ENCODE peak calls at places on chromosomes 2 and 18, in six cellular contexts. Z is body of pancreas, U is adrenal gland, P is spleen, W is stomach, Y is suprapubic skin. V is an unnamed sample.
A peak's percentile ranks its signal among the peaks of the same experiment; 100 is the strongest.

GRCh38 chr2:45008296-45009129 is 739 bp downstream of the SIX2 start:
- DNase-seq in Z (peak; percentile 60), U (peak; percentile 59), P (no peak), W (peak; percentile 36), Y (no peak), V (no peak)

GRCh38 chr2:69741281-69742169 is at the start of gene ANXA4:
- DNase-seq in Z (peak; percentile 91), U (peak; percentile 81), P (peak; percentile 91), W (peak; percentile 90), Y (peak; percentile 93), V (peak; percentile 71)

GRCh38 chr18:68991281-68991680 is 193.4 kb downstream of the CCDC102B start:
- DNase-seq in Z (no peak), U (no peak), P (no peak), W (no peak), Y (no peak), V (no peak)

GRCh38 chr2:4964579-4964978 is 727.6 kb upstream of the SOX11 start:
- DNase-seq in Z (no peak), U (no peak), P (no peak), W (no peak), Y (no peak), V (no peak)

GRCh38 chr2:239444626-239445625 is 44.1 kb upstream of the HDAC4 start:
- DNase-seq in Z (peak; percentile 55), U (no peak), P (no peak), W (no peak), Y (no peak), V (peak; percentile 88)

GRCh38 chr2:171132086-171132485 is 28.6 kb downstream of the TLK1 start:
- DNase-seq in Z (no peak), U (no peak), P (no peak), W (no peak), Y (no peak), V (no peak)

GRCh38 chr2:3399403-3399802 is 19.9 kb downstream of the TRAPPC12 start:
- DNase-seq in Z (no peak), U (no peak), P (no peak), W (no peak), Y (no peak), V (no peak)

GRCh38 chr2:136134126-136134525 is 16.2 kb upstream of the CXCR4 start:
- DNase-seq in Z (no peak), U (no peak), P (no peak), W (no peak), Y (no peak), V (no peak)

GRCh38 chr2:32865399-32866068 is 81.2 kb upstream of the LTBP1 start:
- DNase-seq in Z (no peak), U (no peak), P (no peak), W (no peak), Y (no peak), V (no peak)

GRCh38 chr18:13223341-13224148 is 5.0 kb downstream of the LDLRAD4 start:
- DNase-seq in Z (peak; percentile 30), U (peak; percentile 67), P (no peak), W (peak; percentile 67), Y (no peak), V (peak; percentile 70)

GRCh38 chr2:27915191-27915590 is 24.7 kb downstream of the BABAM2 start:
- DNase-seq in Z (no peak), U (no peak), P (no peak), W (no peak), Y (no peak), V (no peak)

GRCh38 chr18:55763805-55764204 is 175.8 kb upstream of the TCF4 start:
- DNase-seq in Z (no peak), U (no peak), P (no peak), W (no peak), Y (no peak), V (no peak)

DNA sequence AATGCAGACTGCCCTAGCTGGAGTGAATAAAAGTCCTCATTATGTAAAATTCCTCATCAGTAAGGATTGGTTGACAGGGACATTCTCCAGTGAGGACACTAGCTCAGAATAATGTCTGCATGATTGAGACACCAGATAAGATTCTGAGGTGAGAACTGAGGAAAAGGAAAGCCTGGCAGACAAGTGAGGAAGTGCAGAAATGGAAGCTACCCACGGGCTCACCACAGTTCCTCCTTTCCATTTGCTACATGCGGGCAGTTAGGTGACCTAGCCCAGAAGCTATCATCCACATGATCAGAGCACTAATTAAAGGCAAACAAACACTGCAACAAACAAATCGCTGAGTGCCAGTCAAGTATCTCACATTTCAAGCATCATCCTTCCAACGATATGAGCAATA is 27.7 kb downstream of the NETO1 start:
- DNase-seq in Z (no peak), U (no peak), P (no peak), W (no peak), Y (no peak), V (no peak)
- TF ChIP-seq POLR2A in Z (no peak), U (no peak), P (no peak), W (no peak), Y (no peak), V (no peak)

GRCh38 chr2:232421189-232421785 is 14.6 kb downstream of the ALPG start:
- DNase-seq in Z (no peak), U (no peak), P (peak; percentile 54), W (no peak), Y (peak; percentile 57), V (peak; percentile 5)
- H3K4me3 ChIP-seq in Z (no peak overlapping the region), U (no peak overlapping the region), P (no peak overlapping the region), W (peak overlapping the region; percentile 37), Y (peak overlapping the region; percentile 34), V (no peak overlapping the region)

GRCh38 chr18:3269241-3269640 is 7.3 kb downstream of the MYL12B start:
- DNase-seq in Z (no peak), U (no peak), P (no peak), W (no peak), Y (no peak), V (no peak)
- H3K4me1 ChIP-seq in Z (peaks cover 56% of the 10 kb centered on the region), U (peaks cover 71% of the 10 kb centered on the region), P (peaks cover 52% of the 10 kb centered on the region), W (peaks cover 58% of the 10 kb centered on the region), Y (peaks cover 63% of the 10 kb centered on the region), V (peaks cover 28% of the 10 kb centered on the region)

GRCh38 chr2:217933326-217933993 is 69.3 kb downstream of the TNS1 start:
- DNase-seq in Z (peak; percentile 42), U (no peak), P (no peak), W (no peak), Y (no peak), V (no peak)
- TF ChIP-seq POLR2A in Z (no peak), U (no peak), P (no peak), W (no peak), Y (no peak), V (no peak)

GRCh38 chr18:62186656-62187542 is at the start of the genes PIGN and RELCH:
- DNase-seq in Z (peak; percentile 99), U (peak; percentile 99), P (peak; percentile 97), W (peak; percentile 95), Y (peak; percentile 96), V (peak; percentile 94)
- H3K4me3 ChIP-seq in Z (peak within 1 kb of the TSS; percentile 100), U (peak within 1 kb of the TSS; percentile 96), P (peak within 1 kb of the TSS; percentile 97), W (peak within 1 kb of the TSS; percentile 100), Y (peak within 1 kb of the TSS; percentile 60), V (peak within 1 kb of the TSS; percentile 84)

DNA sequence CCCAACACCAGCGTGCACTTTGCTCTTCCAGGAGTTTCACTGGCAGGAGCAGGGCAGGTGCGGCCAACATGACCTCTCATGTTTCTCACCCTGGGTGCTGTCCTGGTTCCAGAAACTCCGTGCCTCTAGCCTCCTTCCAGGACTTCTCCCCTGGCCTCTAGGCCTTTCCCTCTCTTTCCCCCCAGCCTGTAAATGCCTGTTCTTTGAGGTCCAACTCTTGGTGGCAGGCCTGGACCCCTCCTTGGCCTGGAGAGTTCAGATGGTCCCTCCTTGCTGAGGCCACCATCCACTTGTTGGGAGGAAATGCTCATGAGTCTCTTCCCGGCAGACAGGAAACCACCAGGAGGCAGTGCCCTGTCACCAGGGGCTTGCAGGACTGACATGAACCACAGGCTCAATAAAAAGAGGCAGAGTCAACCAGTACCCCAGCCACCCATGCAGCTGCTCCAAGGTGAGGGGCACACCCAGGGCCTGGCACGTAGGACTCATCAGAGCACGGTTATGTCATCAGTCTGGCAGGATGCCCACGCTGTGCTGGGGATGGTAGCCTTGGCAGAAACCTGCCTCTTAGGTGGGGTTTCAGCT is 1.5 kb downstream of the MALL start:
- DNase-seq in Z (no peak), U (no peak), P (no peak), W (no peak), Y (peak; percentile 82), V (no peak)
- H3K4me1 ChIP-seq in Z (peaks cover 13% of the 10 kb centered on the region), U (peaks cover 8% of the 10 kb centered on the region), P (peaks cover 4% of the 10 kb centered on the region), W (peaks cover 14% of the 10 kb centered on the region), Y (peaks cover 26% of the 10 kb centered on the region), V (peaks cover 4% of the 10 kb centered on the region)

GRCh38 chr2:42099431-42100173 is 51.8 kb downstream of the PKDCC start:
- DNase-seq in Z (no peak), U (peak; percentile 39), P (peak; percentile 77), W (no peak), Y (no peak), V (no peak)

GRCh38 chr2:42101641-42102605 is 54.1 kb downstream of the PKDCC start:
- DNase-seq in Z (peak; percentile 69), U (peak; percentile 77), P (peak; percentile 96), W (peak; percentile 67), Y (peak; percentile 84), V (no peak)

GRCh38 chr2:42102606-42103450 is 55.0 kb downstream of the PKDCC start:
- DNase-seq in Z (peak; percentile 75), U (peak; percentile 75), P (peak; percentile 91), W (peak; percentile 61), Y (no peak), V (no peak)

GRCh38 chr2:42098571-42099430 is 51.0 kb downstream of the PKDCC start:
- DNase-seq in Z (peak; percentile 48), U (peak; percentile 76), P (peak; percentile 85), W (no peak), Y (no peak), V (no peak)

GRCh38 chr2:42100696-42101585 is 53.1 kb downstream of the PKDCC start:
- DNase-seq in Z (peak; percentile 58), U (peak; percentile 71), P (peak; percentile 93), W (peak; percentile 75), Y (no peak), V (peak; percentile 61)
- TF ChIP-seq POLR2A in Z (peak; percentile 35), U (peak; percentile 35), P (no peak), W (no peak), Y (no peak), V (no peak)

DNA sequence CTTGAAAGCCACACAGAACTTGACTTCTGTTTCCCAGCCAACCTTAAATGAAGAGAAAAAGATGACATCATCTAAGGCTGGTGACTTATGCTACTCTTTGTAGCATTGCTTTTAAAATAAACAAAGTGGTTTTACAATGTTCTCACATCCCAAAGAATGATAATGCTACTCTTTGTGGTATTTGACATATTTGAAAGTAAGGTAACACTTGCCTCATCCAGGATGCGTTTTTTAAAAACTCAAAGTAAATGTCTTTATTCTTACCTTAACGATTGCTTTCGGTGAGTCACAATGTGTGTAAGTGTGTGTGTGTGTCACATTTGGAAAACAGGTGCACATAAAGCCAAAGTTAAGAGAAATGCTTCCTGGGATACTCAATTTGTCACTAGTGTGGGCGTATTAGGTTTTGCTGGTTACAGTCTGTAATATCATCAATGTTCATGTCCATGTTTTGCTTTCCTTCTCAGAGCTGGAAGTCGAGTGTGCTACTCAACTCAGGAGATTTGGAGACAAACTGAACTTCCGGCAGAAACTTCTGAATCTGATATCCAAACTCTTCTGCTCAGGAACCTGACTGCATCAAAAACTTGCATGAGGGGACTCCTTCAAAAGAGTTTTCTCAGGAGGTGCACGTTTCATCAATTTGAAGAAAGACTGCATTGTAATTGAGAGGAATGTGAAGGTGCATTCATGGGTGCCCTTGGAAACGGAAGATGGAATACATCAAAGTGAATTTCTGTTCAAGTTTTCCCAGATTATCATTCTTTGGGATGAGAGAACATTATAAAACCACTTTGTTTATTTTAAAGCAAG is 2.6 kb downstream of the PMAIP1 start:
- DNase-seq in Z (no peak), U (no peak), P (no peak), W (no peak), Y (no peak), V (no peak)
- H3K4me3 ChIP-seq in Z (no peak overlapping the region), U (no peak overlapping the region), P (no peak overlapping the region), W (no peak overlapping the region), Y (no peak overlapping the region), V (no peak overlapping the region)

V was measured in breast epithelium.